ENCODE peak calls at places on chromosomes 6 and 20, in nine cellular contexts. W, T, I, Q, X, P, V, N and F are unnamed samples.

GRCh38 chr6:41371461-41371991 is 36.1 kb downstream of the NCR2 start:
- DNase-seq in W (no peak), T (no peak), I (no peak), Q (peak), X (peak), P (no peak), V (peak), N (no peak), F (peak)

GRCh38 chr20:38875170-38875993 is 50.8 kb upstream of the FAM83D start:
- DNase-seq in W (peak), T (peak), I (no peak), Q (no peak), X (no peak), P (no peak), V (no peak), N (no peak), F (no peak)

GRCh38 chr6:133609404-133610270 is 279.3 kb upstream of the TCF21 start:
- DNase-seq in W (no peak), T (peak), I (no peak), Q (no peak), X (peak), P (no peak), V (peak), N (peak), F (peak)

GRCh38 chr6:6811151-6812002 is 222.9 kb downstream of the LY86 start:
- DNase-seq in W (no peak), T (peak), I (peak), Q (no peak), X (peak), P (no peak), V (peak), N (peak), F (peak)

GRCh38 chr20:57663241-57663640 is 43.0 kb upstream of the ZBP1 start:
- DNase-seq in W (no peak), T (peak), I (no peak), Q (peak), X (no peak), P (no peak), V (no peak), N (no peak), F (no peak)

GRCh38 chr6:81969814-81970213 is 217.3 kb upstream of the TENT5A start:
- DNase-seq in W (no peak), T (peak), I (no peak), Q (no peak), X (no peak), P (no peak), V (no peak), N (no peak), F (no peak)

GRCh38 chr6:26576407-26576843 is 20.3 kb upstream of the ABT1 start:
- DNase-seq in W (no peak), T (no peak), I (no peak), Q (no peak), X (no peak), P (peak), V (no peak), N (no peak), F (no peak)

GRCh38 chr6:142756215-142756630 is 188.8 kb downstream of the HIVEP2 start:
- DNase-seq in W (no peak), T (no peak), I (no peak), Q (no peak), X (peak), P (no peak), V (peak), N (peak), F (peak)

GRCh38 chr6:69846312-69846711 is 20.0 kb upstream of the COL19A1 start:
- DNase-seq in W (no peak), T (no peak), I (no peak), Q (no peak), X (no peak), P (no peak), V (no peak), N (no peak), F (no peak)

GRCh38 chr6:134482585-134483346 is 164.9 kb upstream of the SGK1 start:
- DNase-seq in W (no peak), T (no peak), I (no peak), Q (peak), X (no peak), P (no peak), V (peak), N (no peak), F (peak)

GRCh38 chr6:129146836-129147366 is 264.0 kb downstream of the LAMA2 start:
- DNase-seq in W (no peak), T (no peak), I (no peak), Q (no peak), X (no peak), P (no peak), V (no peak), N (no peak), F (no peak)

GRCh38 chr20:57178582-57179112 is 87.8 kb downstream of the BMP7 start:
- DNase-seq in W (no peak), T (no peak), I (no peak), Q (no peak), X (no peak), P (no peak), V (no peak), N (no peak), F (no peak)

GRCh38 chr20:57610261-57610952 is 9.8 kb downstream of the ZBP1 start:
- DNase-seq in W (no peak), T (peak), I (no peak), Q (no peak), X (no peak), P (no peak), V (no peak), N (no peak), F (no peak)

GRCh38 chr6:27374824-27375612 is 13.5 kb upstream of the ZNF391 start:
- DNase-seq in W (peak), T (peak), I (peak), Q (peak), X (peak), P (peak), V (peak), N (peak), F (peak)

GRCh38 chr6:52208612-52209011 is 22.4 kb downstream of the IL17A start:
- DNase-seq in W (no peak), T (no peak), I (no peak), Q (no peak), X (no peak), P (no peak), V (no peak), N (no peak), F (no peak)

GRCh38 chr20:483791-484644 is 21.7 kb upstream of the TBC1D20 start:
- DNase-seq in W (no peak), T (no peak), I (no peak), Q (no peak), X (no peak), P (no peak), V (no peak), N (no peak), F (no peak)

GRCh38 chr6:89828988-89829590 is 591 bp upstream of the CASP8AP2 start:
- DNase-seq in W (peak), T (peak), I (no peak), Q (no peak), X (no peak), P (no peak), V (no peak), N (no peak), F (no peak)

GRCh38 chr6:85662251-85662650 is 19.6 kb upstream of the SYNCRIP start:
- DNase-seq in W (no peak), T (no peak), I (no peak), Q (no peak), X (no peak), P (no peak), V (no peak), N (peak), F (no peak)

DNA sequence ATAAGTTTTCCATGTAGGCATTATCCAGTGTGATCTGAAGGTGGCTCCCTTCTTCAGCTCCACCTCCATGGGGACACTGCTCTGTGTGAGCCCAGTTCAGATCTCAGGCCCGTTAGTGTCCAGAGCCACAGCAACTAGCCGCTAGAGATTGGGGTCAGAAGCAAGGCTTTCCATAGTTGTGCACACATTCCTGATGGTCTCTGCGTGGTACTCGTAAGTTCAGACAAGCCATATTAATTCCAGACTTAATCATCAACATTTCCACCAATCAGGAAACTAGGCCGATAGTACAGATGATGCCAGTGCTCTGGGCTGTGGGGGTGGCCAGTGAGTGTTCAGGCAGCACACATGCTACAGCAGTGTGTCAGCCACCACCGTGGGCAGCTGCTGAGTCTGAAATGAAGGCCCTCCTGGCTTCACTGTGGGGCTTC is 17.5 kb upstream of the SYNCRIP start:
- DNase-seq in W (no peak), T (no peak), I (no peak), Q (no peak), X (peak), P (no peak), V (peak), N (peak), F (peak)
- TF ChIP-seq CTCF in W (no peak), T (no peak), I (no peak), Q (no peak), X (peak), P (no peak), V (peak), N (peak), F (peak)

GRCh38 chr6:157757430-157758403 is 65.3 kb upstream of the SNX9 start:
- DNase-seq in W (no peak), T (no peak), I (no peak), Q (no peak), X (no peak), P (no peak), V (no peak), N (no peak), F (no peak)
- H3K4me3 ChIP-seq in W (no peak), T (no peak), I (no peak), Q (no peak), X (no peak), P (no peak), V (no peak), N (no peak), F (no peak)

GRCh38 chr6:12066297-12066696 is 54.2 kb downstream of the HIVEP1 start:
- DNase-seq in W (no peak), T (no peak), I (no peak), Q (no peak), X (peak), P (no peak), V (peak), N (no peak), F (no peak)
- H3K27ac ChIP-seq in W (no peak), T (peak), I (no peak), Q (no peak), X (no peak), P (peak), V (no peak), N (no peak), F (no peak)

GRCh38 chr6:77172578-77172977 is 290.7 kb downstream of the HTR1B start:
- DNase-seq in W (no peak), T (no peak), I (no peak), Q (no peak), X (no peak), P (no peak), V (no peak), N (no peak), F (no peak)

GRCh38 chr6:77178821-77179220 is 284.5 kb downstream of the HTR1B start:
- DNase-seq in W (no peak), T (no peak), I (no peak), Q (no peak), X (peak), P (no peak), V (peak), N (peak), F (peak)

GRCh38 chr6:77177470-77177869 is 285.8 kb downstream of the HTR1B start:
- DNase-seq in W (no peak), T (no peak), I (no peak), Q (no peak), X (no peak), P (no peak), V (no peak), N (no peak), F (no peak)

DNA sequence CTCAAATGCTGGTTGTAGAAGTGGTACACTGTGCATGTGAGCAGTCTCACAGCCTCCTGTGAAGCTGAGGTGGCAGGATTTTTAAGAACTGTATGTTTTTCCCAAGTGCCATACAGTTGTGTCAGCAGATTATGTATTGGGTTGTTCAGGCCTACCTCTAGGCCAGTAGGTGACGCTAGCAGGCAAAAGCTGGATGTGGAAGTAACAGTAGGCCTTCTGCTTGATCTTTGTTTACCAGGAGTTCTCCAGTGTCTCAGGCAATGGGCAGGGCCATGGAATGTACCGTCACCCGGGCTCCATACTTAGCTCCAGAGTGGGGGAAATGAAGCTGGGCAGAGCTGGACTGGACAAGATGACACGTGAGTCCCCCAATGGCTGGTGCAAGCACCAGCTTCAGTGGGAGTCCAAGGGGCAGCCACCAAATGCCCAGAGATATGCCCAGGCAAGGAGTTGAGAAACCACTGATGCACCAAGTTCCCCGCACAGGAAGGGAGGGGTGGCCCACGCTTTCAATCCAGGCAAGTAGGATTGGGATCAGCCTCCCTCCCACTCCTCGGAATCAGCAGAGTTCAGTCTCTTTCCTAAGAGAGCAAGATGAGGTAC is 289.7 kb downstream of the HTR1B start:
- DNase-seq in W (no peak), T (no peak), I (no peak), Q (no peak), X (peak), P (no peak), V (no peak), N (no peak), F (no peak)
- TF ChIP-seq CTCF in W (no peak), T (no peak), I (no peak), Q (no peak), X (peak), P (no peak), V (no peak), N (peak), F (peak)

GRCh38 chr20:49270177-49270576 is 7.7 kb downstream of the ZNFX1 start:
- DNase-seq in W (no peak), T (no peak), I (no peak), Q (no peak), X (peak), P (no peak), V (peak), N (no peak), F (no peak)
- H3K4me3 ChIP-seq in W (no peak), T (no peak), I (no peak), Q (no peak), X (no peak), P (no peak), V (no peak), N (no peak), F (no peak)

GRCh38 chr6:44064089-44064947 is 62.9 kb downstream of the MRPL14 start:
- DNase-seq in W (no peak), T (peak), I (no peak), Q (peak), X (peak), P (peak), V (peak), N (peak), F (peak)
- H3K27ac ChIP-seq in W (no peak), T (peak), I (peak), Q (no peak), X (peak), P (peak), V (peak), N (peak), F (peak)

DNA sequence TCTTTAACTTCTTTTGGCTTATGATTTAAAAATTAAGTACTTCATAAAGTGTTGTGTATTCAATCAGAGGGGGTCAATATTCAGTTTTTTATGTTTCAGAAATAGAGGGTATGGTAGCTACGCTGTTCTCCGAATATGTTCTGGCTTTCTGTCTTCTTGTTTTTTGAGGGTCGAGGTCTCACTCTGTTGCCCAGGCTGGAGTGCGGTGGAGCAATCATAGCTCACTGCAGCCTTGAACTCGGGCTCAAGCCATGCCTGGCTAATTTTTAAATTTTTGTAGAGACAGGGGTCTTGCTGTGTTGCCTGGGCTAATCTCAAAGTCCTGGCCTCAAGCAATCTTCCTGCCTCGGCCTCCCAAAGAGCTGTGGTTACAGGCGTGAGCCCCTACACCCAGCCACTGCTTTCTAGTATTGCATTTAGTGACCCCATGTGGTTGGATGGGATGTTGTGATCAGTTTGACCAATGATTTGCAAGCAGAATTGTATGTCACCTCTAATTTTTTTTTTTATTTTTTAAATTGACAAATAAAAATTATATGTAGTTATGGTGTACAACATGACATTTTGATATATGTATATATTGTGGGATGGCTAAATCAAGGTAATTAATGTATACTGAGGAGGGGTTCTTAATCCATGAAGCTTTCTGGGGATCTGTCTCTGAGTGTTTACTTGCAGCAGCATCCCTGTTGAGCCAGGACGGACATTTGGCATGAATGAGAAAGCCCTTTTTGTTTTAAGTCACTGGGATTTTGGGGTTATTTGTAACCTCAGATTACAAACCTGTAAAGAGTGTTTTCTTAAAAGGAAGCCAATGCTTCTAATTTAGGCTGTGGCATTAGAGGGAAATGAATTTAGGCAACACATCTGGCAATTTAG is 38.5 kb upstream of the DEK start:
- DNase-seq in W (no peak), T (peak), I (no peak), Q (no peak), X (peak), P (no peak), V (no peak), N (peak), F (no peak)
- TF ChIP-seq CTCF in W (no peak), T (peak), I (no peak), Q (no peak), X (peak), P (peak), V (peak), N (peak), F (peak)